ENCODE peak calls at places on chromosomes 6 and 20, in seven cellular contexts. Z, J, O, Q, R, X and L are unnamed samples.

GRCh38 chr6:31400467-31401289 is 2.7 kb upstream of the MICA start:
- DNase-seq in R (peak), O (peak), X (peak), Z (peak), J (peak), Q (peak), L (peak)

GRCh38 chr6:163122365-163122764 is 292.2 kb upstream of the QKI start:
- DNase-seq in Z (no peak), R (no peak), O (no peak), J (no peak), Q (no peak), X (no peak), L (no peak)

GRCh38 chr6:143283887-143284640 is 166.4 kb downstream of the ADAT2 start:
- DNase-seq in O (no peak), Q (no peak), J (no peak), R (no peak), X (no peak), Z (no peak), L (no peak)

GRCh38 chr6:149513915-149514314 is 29.1 kb upstream of the ZC3H12D start:
- DNase-seq in R (no peak), X (no peak), Z (no peak), O (no peak), J (no peak), Q (no peak), L (no peak)

GRCh38 chr6:42165016-42165415 is 8.1 kb upstream of the GUCA1A start:
- DNase-seq in Q (no peak), R (no peak), O (no peak), J (no peak), Z (no peak), X (no peak), L (no peak)

GRCh38 chr20:23086056-23086551 is at the start of gene CD93:
- DNase-seq in Q (peak), R (no peak), X (peak), O (peak), J (no peak), Z (no peak), L (peak)

GRCh38 chr6:152096863-152097496 is 289.5 kb downstream of the ESR1 start:
- DNase-seq in Q (no peak), O (no peak), Z (no peak), J (peak), X (no peak), R (no peak), L (no peak)

GRCh38 chr6:2127484-2127911 is 117.9 kb downstream of the GMDS start:
- DNase-seq in X (no peak), Q (peak), O (peak), Z (no peak), J (no peak), R (peak), L (peak)

GRCh38 chr6:110491644-110492317 is 15.4 kb upstream of the SLC22A16 start:
- DNase-seq in X (no peak), Q (no peak), O (no peak), J (no peak), Z (no peak), R (no peak), L (no peak)

GRCh38 chr20:4065405-4065841 is 50.1 kb upstream of the RNF24 start:
- DNase-seq in Q (no peak), Z (no peak), X (no peak), R (no peak), J (no peak), O (peak), L (no peak)

GRCh38 chr6:146361367-146361924 is 182.2 kb upstream of the RAB32 start:
- DNase-seq in O (no peak), X (no peak), Q (no peak), R (no peak), Z (no peak), J (no peak), L (no peak)

GRCh38 chr6:163310973-163311383 is 103.5 kb upstream of the QKI start:
- DNase-seq in O (no peak), J (no peak), Z (no peak), Q (no peak), R (no peak), X (no peak), L (no peak)

GRCh38 chr6:150652848-150653613 is 53.3 kb downstream of the PLEKHG1 start:
- DNase-seq in O (no peak), R (no peak), X (no peak), Q (no peak), J (no peak), Z (no peak), L (no peak)

GRCh38 chr6:109506841-109507240 is 23.8 kb upstream of the ZBTB24 start:
- DNase-seq in Q (no peak), O (no peak), Z (no peak), X (no peak), R (no peak), J (no peak), L (no peak)

GRCh38 chr6:6234963-6235362 is 85.5 kb downstream of the F13A1 start:
- DNase-seq in X (no peak), Z (no peak), Q (no peak), O (no peak), J (no peak), R (no peak), L (no peak)

GRCh38 chr6:138544521-138544920 is 45.2 kb upstream of the NHSL1 start:
- DNase-seq in R (no peak), Z (no peak), O (no peak), J (no peak), X (no peak), Q (no peak), L (no peak)

GRCh38 chr6:112234596-112234995 is 19.8 kb downstream of the LAMA4 start:
- DNase-seq in O (no peak), Q (no peak), R (no peak), X (no peak), J (no peak), Z (no peak), L (no peak)

GRCh38 chr20:61933481-61933950 is 132.2 kb downstream of the TAF4 start:
- DNase-seq in Q (no peak), R (peak), J (no peak), O (no peak), X (peak), Z (no peak), L (no peak)

GRCh38 chr20:56540415-56540814 is 7.4 kb downstream of the FAM209B start:
- DNase-seq in Q (no peak), J (no peak), R (no peak), Z (no peak), O (no peak), X (no peak), L (no peak)

GRCh38 chr20:19890358-19891117 is 126.6 kb upstream of the NAA20 start:
- DNase-seq in R (no peak), X (no peak), O (no peak), J (peak), Z (no peak), Q (no peak), L (no peak)

GRCh38 chr6:38212579-38212978 is 393.1 kb downstream of the ZFAND3 start:
- DNase-seq in R (no peak), Z (no peak), J (no peak), X (no peak), O (no peak), Q (peak), L (no peak)

GRCh38 chr20:51275181-51275580 is 252.3 kb upstream of the KCNG1 start:
- DNase-seq in O (no peak), R (no peak), Z (no peak), X (no peak), J (no peak), Q (no peak), L (no peak)

GRCh38 chr6:160030103-160030502 is 61.2 kb downstream of the IGF2R start:
- DNase-seq in R (peak), J (peak), Q (peak), X (no peak), O (peak), Z (peak), L (no peak)

GRCh38 chr20:59031326-59032022 is 661 bp downstream of the ATP5F1E start:
- DNase-seq in J (no peak), R (no peak), X (no peak), Q (no peak), Z (no peak), O (no peak), L (no peak)

GRCh38 chr6:169957351-169957963 is 206.0 kb downstream of the ERMARD start:
- DNase-seq in Z (peak), O (no peak), R (peak), J (no peak), Q (no peak), X (peak), L (peak)

GRCh38 chr6:96836579-96837137 is 619 bp downstream of the GPR63 start:
- DNase-seq in O (no peak), Q (peak), X (no peak), J (peak), R (no peak), Z (no peak), L (no peak)

GRCh38 chr6:2725364-2725988 is 25.2 kb downstream of the MYLK4 start:
- DNase-seq in R (no peak), O (no peak), Z (no peak), X (no peak), Q (no peak), J (no peak), L (no peak)

GRCh38 chr6:161459008-161459407 is 185.1 kb upstream of the AGPAT4 start:
- DNase-seq in J (no peak), O (no peak), Q (no peak), X (no peak), Z (no peak), R (no peak), L (no peak)

GRCh38 chr20:461254-462198 is 807 bp downstream of the TBC1D20 start:
- DNase-seq in J (peak), X (peak), Z (peak), O (peak), Q (peak), R (peak), L (peak)

GRCh38 chr20:37233471-37234253 is 28.0 kb downstream of the GHRH start:
- DNase-seq in O (no peak), X (peak), R (no peak), Q (no peak), Z (no peak), J (no peak), L (no peak)

GRCh38 chr6:78605909-78606446 is 261.4 kb upstream of the IRAK1BP1 start:
- DNase-seq in X (no peak), Q (no peak), J (no peak), O (no peak), Z (no peak), R (no peak), L (no peak)

GRCh38 chr6:40882321-40882720 is 156.7 kb downstream of the UNC5CL start:
- DNase-seq in Z (no peak), O (no peak), R (no peak), Q (no peak), J (no peak), X (no peak), L (no peak)

GRCh38 chr20:59623133-59623532 is 18.8 kb downstream of the PHACTR3 start:
- DNase-seq in O (no peak), X (no peak), R (no peak), Z (no peak), J (no peak), Q (no peak), L (no peak)

GRCh38 chr20:4344660-4345059 is 329.3 kb upstream of the RNF24 start:
- DNase-seq in R (no peak), Z (no peak), O (no peak), X (no peak), Q (no peak), J (no peak), L (no peak)

GRCh38 chr20:37911838-37912273 is 8.9 kb downstream of the VSTM2L start:
- DNase-seq in R (peak), O (no peak), J (peak), Z (no peak), X (no peak), Q (peak), L (no peak)

GRCh38 chr20:33664762-33665144 is 2.0 kb upstream of the ACTL10 start:
- DNase-seq in J (no peak), X (no peak), R (no peak), Z (no peak), O (no peak), Q (no peak), L (no peak)

GRCh38 chr6:123352279-123352678 is 284.5 kb downstream of the TRDN start:
- DNase-seq in Z (no peak), X (no peak), Q (no peak), R (no peak), O (no peak), J (no peak), L (no peak)
- TF ChIP-seq EP300 in Z (no peak), X (no peak), Q (no peak), R (no peak), O (no peak), J (no peak), L (no peak)

GRCh38 chr6:47168176-47168575 is 126.0 kb upstream of the ADGRF1 start:
- DNase-seq in X (no peak), J (peak), O (peak), R (no peak), Z (peak), Q (peak), L (peak)
- TF ChIP-seq CTCF in X (no peak), J (no peak), O (no peak), R (no peak), Z (no peak), Q (no peak), L (no peak)

GRCh38 chr6:4348462-4349112 is 213.2 kb upstream of the ECI2 start:
- DNase-seq in O (no peak), Z (peak), J (no peak), X (no peak), Q (no peak), R (peak), L (no peak)
- TF ChIP-seq EP300 in O (no peak), Z (peak), J (no peak), X (no peak), Q (no peak), R (peak), L (no peak)

GRCh38 chr6:158507174-158507573 is 52.7 kb upstream of the TMEM181 start:
- DNase-seq in J (no peak), O (no peak), R (no peak), Z (no peak), X (no peak), Q (no peak), L (no peak)

GRCh38 chr6:158508450-158508849 is 51.4 kb upstream of the TMEM181 start:
- DNase-seq in J (no peak), Z (no peak), X (no peak), O (no peak), R (no peak), Q (no peak), L (no peak)

GRCh38 chr6:158503846-158504245 is 56.0 kb upstream of the TMEM181 start:
- DNase-seq in Q (no peak), O (no peak), Z (no peak), X (no peak), R (no peak), J (no peak), L (peak)

GRCh38 chr6:158505194-158505593 is 54.7 kb upstream of the TMEM181 start:
- DNase-seq in O (no peak), Q (no peak), R (no peak), J (no peak), X (no peak), Z (no peak), L (no peak)

DNA sequence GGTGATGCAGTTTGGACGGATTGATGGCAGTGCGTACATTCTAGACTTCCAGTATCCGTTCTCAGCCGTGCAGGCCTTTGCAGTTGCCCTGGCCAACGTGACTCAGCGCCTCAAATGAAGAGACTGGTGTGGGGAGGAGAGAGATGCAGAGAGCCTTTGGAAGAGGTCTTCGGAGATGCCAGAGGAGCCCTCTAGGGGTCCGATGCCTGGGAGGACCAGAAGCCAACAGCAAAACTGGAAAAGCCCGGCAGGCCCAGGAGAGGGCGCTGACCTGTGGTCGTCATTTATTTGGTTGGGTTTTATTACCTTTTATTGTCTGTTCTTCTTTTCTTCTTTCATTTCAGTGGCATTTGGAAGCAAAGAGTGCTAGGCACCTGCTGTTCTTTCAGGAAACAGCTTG is 53.3 kb upstream of the TMEM181 start:
- DNase-seq in Z (no peak), R (no peak), O (no peak), J (peak), Q (no peak), X (no peak), L (no peak)
- TF ChIP-seq CTCF in Z (no peak), R (no peak), O (no peak), J (peak), Q (no peak), X (no peak), L (no peak)